ENCODE peak calls at places on chromosomes 7 and 10, in ten cellular contexts. F is NT2/D1; W is left ventricle myocardium inferior; M is NCI-H69; B is CMK; R is nephron progenitor cell; N is astrocyte of the spinal cord; H is CD4-positive, alpha-beta T cell; P is left cardiac atrium; T is NCI-H1417. C is an unnamed sample.

GRCh38 chr10:114301177-114301576 is 62.1 kb downstream of the VWA2 start:
- DNase-seq in F (no peak), W (no peak), N (no peak), R (no peak), T (no peak), H (no peak), P (no peak), B (no peak), M (no peak), C (peak; percentile 41)

GRCh38 chr10:121580276-121581116 is 17.7 kb downstream of the FGFR2 start:
- DNase-seq in F (peak; percentile 84), M (peak; percentile 63), T (no peak), B (no peak), W (no peak), H (no peak), P (no peak), N (no peak), R (no peak), C (no peak)

GRCh38 chr10:118775478-118775877 is 20.7 kb upstream of the CACUL1 start:
- DNase-seq in R (no peak), H (no peak), T (no peak), F (no peak), P (no peak), M (no peak), B (no peak), W (no peak), N (no peak), C (peak; percentile 22)

GRCh38 chr10:105509551-105509950 is 868.5 kb downstream of the SORCS3 start:
- DNase-seq in P (no peak), N (no peak), W (no peak), B (no peak), R (no peak), F (no peak), H (no peak), M (no peak), T (no peak), C (no peak)

GRCh38 chr10:36349445-36350063 is 707.5 kb upstream of the FZD8 start:
- DNase-seq in M (no peak), P (no peak), B (no peak), T (no peak), N (peak; percentile 73), H (no peak), F (no peak), W (no peak), R (no peak), C (no peak)

GRCh38 chr7:100132697-100133137 is 6.0 kb downstream of the MBLAC1 start:
- DNase-seq in F (no peak), P (no peak), H (peak; percentile 69), T (peak; percentile 72), B (no peak), N (peak; percentile 55), W (peak; percentile 46), R (peak; percentile 70), M (peak; percentile 76), C (peak; percentile 91)

GRCh38 chr7:32577421-32577820 is 82.1 kb downstream of the AVL9 start:
- DNase-seq in R (no peak), H (no peak), B (no peak), T (no peak), W (no peak), P (no peak), M (no peak), F (no peak), N (no peak), C (no peak)

GRCh38 chr10:88318803-88319202 is 264.3 kb downstream of the RNLS start:
- DNase-seq in N (no peak), T (no peak), B (no peak), P (no peak), R (no peak), H (no peak), W (no peak), F (peak; percentile 6), M (peak; percentile 46), C (peak; percentile 68)

GRCh38 chr7:6640246-6640721 is 3.2 kb downstream of the ZNF316 start:
- DNase-seq in M (no peak), T (no peak), W (peak; percentile 35), R (peak; percentile 46), P (peak; percentile 67), B (no peak), F (no peak), N (peak; percentile 17), H (no peak), C (no peak)

GRCh38 chr7:147478751-147479150 is 1111.8 kb upstream of the C7orf33 start:
- DNase-seq in F (no peak), M (no peak), P (no peak), T (no peak), B (no peak), R (peak; percentile 15), N (no peak), W (no peak), H (no peak), C (no peak)